ENCODE peak calls at places on chromosomes 13 and 19, in five cellular contexts. Y is endothelial cell of umbilical vein, Z is mammary epithelial cell, X is HCT116, B is PC-3. J is an unnamed sample.
A peak's percentile ranks its signal among the peaks of the same experiment; 100 is the strongest.

GRCh38 chr19:6737873-6738725 is 719 bp upstream of the GPR108 start:
- DNase-seq in Y (peak; percentile 77), X (no peak), B (peak; percentile 100), Z (peak; percentile 74), J (peak; percentile 100)

GRCh38 chr19:2113436-2114211 is 16.9 kb downstream of the IZUMO4 start:
- DNase-seq in X (no peak), Z (peak; percentile 73), Y (no peak), B (peak; percentile 21), J (no peak)

GRCh38 chr13:103324641-103325040 is 258.4 kb upstream of the SLC10A2 start:
- DNase-seq in Y (no peak), Z (no peak), B (no peak), X (no peak), J (no peak)

GRCh38 chr13:36088001-36088400 is 43.2 kb downstream of the DCLK1 start:
- DNase-seq in X (no peak), Y (no peak), Z (peak; percentile 42), B (peak; percentile 20), J (no peak)

GRCh38 chr19:44401108-44401786 is at the start of gene ZNF285:
- DNase-seq in Y (peak; percentile 98), Z (peak; percentile 95), B (peak; percentile 48), X (no peak), J (peak; percentile 90)

GRCh38 chr13:90979059-90979458 is 368.4 kb upstream of the MIR17HG start:
- DNase-seq in X (no peak), B (no peak), Z (no peak), Y (no peak), J (no peak)

GRCh38 chr19:4571305-4571917 is 11.9 kb upstream of the SEMA6B start:
- DNase-seq in Y (no peak), X (no peak), B (no peak), Z (no peak), J (no peak)

GRCh38 chr13:98496239-98496668 is 80.7 kb downstream of the STK24 start:
- DNase-seq in Z (no peak), Y (no peak), X (no peak), B (no peak), J (no peak)

GRCh38 chr19:45179063-45179847 is 671 bp downstream of the BLOC1S3 start:
- DNase-seq in Y (no peak), X (no peak), Z (peak; percentile 42), B (peak; percentile 30), J (peak; percentile 37)

GRCh38 chr13:23621316-23621645 is 51.1 kb downstream of the TNFRSF19 start:
- DNase-seq in Z (peak; percentile 97), X (no peak), B (peak; percentile 79), Y (no peak), J (no peak)

GRCh38 chr13:50678464-50679162 is 164.9 kb downstream of the DLEU7 start:
- DNase-seq in Z (peak; percentile 85), X (peak; percentile 36), B (peak; percentile 52), Y (no peak), J (no peak)

GRCh38 chr13:110957931-110958330 is 43.1 kb upstream of the ANKRD10 start:
- DNase-seq in Z (no peak), Y (no peak), B (no peak), X (no peak), J (no peak)

GRCh38 chr19:18208098-18208951 is 4.5 kb upstream of the RAB3A start:
- DNase-seq in B (peak; percentile 44), Z (no peak), X (no peak), Y (peak; percentile 29), J (peak; percentile 35)

GRCh38 chr13:105159794-105160193 is 1375.7 kb downstream of the EFNB2 start:
- DNase-seq in X (no peak), B (no peak), Z (no peak), Y (no peak), J (peak; percentile 53)

GRCh38 chr13:53191091-53191490 is 162.5 kb downstream of the OLFM4 start:
- DNase-seq in Z (no peak), X (no peak), B (peak; percentile 51), Y (no peak), J (no peak)

GRCh38 chr13:114106991-114107685 is 25.3 kb downstream of the RASA3 start:
- DNase-seq in Y (no peak), X (no peak), Z (no peak), B (no peak), J (no peak)

GRCh38 chr13:93244141-93244917 is 17.7 kb downstream of the GPC6 start:
- DNase-seq in Z (peak; percentile 63), B (no peak), Y (no peak), X (no peak), J (peak; percentile 41)

GRCh38 chr19:3176715-3177501 is 1.7 kb upstream of the S1PR4 start:
- DNase-seq in B (peak; percentile 86), Y (no peak), Z (peak; percentile 94), X (peak; percentile 75), J (no peak)

GRCh38 chr13:113820813-113821651 is 42.8 kb downstream of the GAS6 start:
- DNase-seq in B (peak; percentile 82), Z (peak; percentile 97), Y (peak; percentile 41), X (no peak), J (no peak)

GRCh38 chr19:3483226-3483628 is at the start of gene SMIM44:
- DNase-seq in B (peak; percentile 15), Y (no peak), Z (no peak), X (no peak), J (no peak)

GRCh38 chr19:47379398-47379938 is 30.4 kb downstream of the DHX34 start:
- DNase-seq in Z (no peak), X (no peak), Y (no peak), B (no peak), J (no peak)

GRCh38 chr19:19575411-19575810 is 37.3 kb downstream of the CILP2 start:
- DNase-seq in X (no peak), B (no peak), Z (no peak), Y (no peak), J (no peak)

GRCh38 chr13:80340643-80341097 is 256 bp downstream of the SPRY2 start:
- DNase-seq in Y (peak; percentile 66), X (no peak), Z (no peak), B (no peak), J (no peak)

GRCh38 chr19:15479391-15480345 is at the start of gene PGLYRP2:
- DNase-seq in X (no peak), Z (no peak), B (peak; percentile 48), Y (no peak), J (no peak)

GRCh38 chr13:50714886-50715285 is 128.6 kb downstream of the DLEU7 start:
- DNase-seq in B (no peak), X (no peak), Y (no peak), Z (no peak), J (no peak)

GRCh38 chr13:91722267-91722884 is 324.0 kb downstream of the GPC5 start:
- DNase-seq in B (peak; percentile 41), Z (peak; percentile 2), X (no peak), Y (peak; percentile 10), J (peak; percentile 19)

GRCh38 chr19:6532244-6532999 is 1.6 kb downstream of the TNFSF9 start:
- DNase-seq in B (no peak), Y (no peak), Z (no peak), X (no peak), J (peak; percentile 54)

GRCh38 chr13:36815069-36815468 is 4.0 kb upstream of the RFXAP start:
- DNase-seq in Z (no peak), B (peak; percentile 36), Y (no peak), X (peak; percentile 16), J (no peak)

GRCh38 chr19:46378268-46378667 is 31.4 kb downstream of the PPP5C start:
- DNase-seq in Z (no peak), X (no peak), B (no peak), Y (peak; percentile 36), J (no peak)
- H3K36me3 ChIP-seq in Z (peaks cover 13% of the 10 kb centered on the region), X (peaks cover 39% of the 10 kb centered on the region), B (peaks cover 18% of the 10 kb centered on the region), Y (peaks cover 24% of the 10 kb centered on the region), J (no peaks in the 10 kb centered on the region)

GRCh38 chr13:97330448-97330847 is 103.5 kb upstream of the RAP2A start:
- DNase-seq in B (no peak), Y (no peak), X (no peak), Z (no peak), J (no peak)

GRCh38 chr13:97334690-97335089 is 99.3 kb upstream of the RAP2A start:
- DNase-seq in Z (no peak), X (no peak), Y (no peak), B (no peak), J (no peak)

GRCh38 chr13:97332725-97333124 is 101.2 kb upstream of the RAP2A start:
- DNase-seq in B (no peak), Y (no peak), Z (no peak), X (no peak), J (no peak)

GRCh38 chr13:97335488-97336134 is 98.4 kb upstream of the RAP2A start:
- DNase-seq in B (no peak), Z (no peak), X (no peak), Y (peak; percentile 68), J (no peak)

DNA sequence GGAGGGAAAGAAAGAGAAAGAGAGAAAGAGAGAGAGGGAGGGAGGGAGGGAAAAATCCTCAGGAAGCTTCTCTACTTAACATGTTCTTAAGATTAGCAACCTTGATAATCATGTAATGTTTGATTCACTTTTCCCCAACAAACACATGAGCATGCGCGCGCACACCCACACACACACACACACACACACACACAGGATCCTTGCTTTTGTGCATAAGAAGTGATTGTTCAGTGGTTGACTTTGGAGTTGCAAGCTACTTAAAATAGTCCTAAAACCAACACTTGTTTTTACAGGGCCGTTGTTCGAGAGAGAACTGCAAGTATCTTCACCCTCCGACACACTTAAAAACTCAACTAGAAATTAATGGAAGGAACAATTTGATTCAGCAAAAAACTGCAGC is 100.0 kb upstream of the RAP2A start:
- DNase-seq in B (no peak), X (no peak), Y (peak; percentile 43), Z (no peak), J (no peak)
- H3K27ac ChIP-seq in B (no peak overlapping the region), X (no peak overlapping the region), Y (no peak overlapping the region), Z (no peak overlapping the region), J (no peak overlapping the region)

GRCh38 chr13:101916108-101916757 is 463.8 kb downstream of the ITGBL1 start:
- DNase-seq in Y (no peak), B (no peak), X (no peak), Z (peak; percentile 6), J (no peak)
- TF ChIP-seq EZH2 in Y (peak; percentile 42), B (no peak), X (no peak), Z (no peak), J (no peak)

GRCh38 chr19:54201980-54202379 is 1.3 kb downstream of the RPS9 start:
- DNase-seq in B (no peak), Y (no peak), Z (no peak), X (no peak), J (no peak)
- H3K36me3 ChIP-seq in B (peaks cover 60% of the 10 kb centered on the region), Y (peaks cover 42% of the 10 kb centered on the region), Z (peaks cover 40% of the 10 kb centered on the region), X (peaks cover 48% of the 10 kb centered on the region), J (peaks cover 47% of the 10 kb centered on the region)